ENCODE peak calls at places on chromosomes 3 and 15, in nine cellular contexts. E is right cardiac atrium; B is endothelial cell of umbilical vein; L is effector memory CD4-positive, alpha-beta T cell; C is transverse colon; M is psoas muscle; P is coronary artery; X is breast epithelium; N is ovary. Q is an unnamed sample.

GRCh38 chr3:11145888-11146287 is 8.4 kb upstream of the HRH1 start:
- DNase-seq in N (no peak), M (no peak), E (no peak), P (no peak), X (no peak), L (no peak), B (peak), C (no peak), Q (no peak)

GRCh38 chr3:149352556-149352955 is 19.1 kb upstream of the TM4SF18 start:
- DNase-seq in N (peak), B (peak), M (peak), E (peak), C (peak), X (no peak), L (no peak), P (no peak), Q (no peak)

GRCh38 chr3:150545419-150546225 is 674 bp downstream of the SERP1 start:
- DNase-seq in C (peak), E (no peak), X (no peak), N (no peak), L (no peak), M (no peak), B (peak), P (no peak), Q (peak)

GRCh38 chr15:77696006-77696631 is 63.4 kb upstream of the LINGO1 start:
- DNase-seq in C (no peak), B (no peak), M (no peak), X (no peak), L (no peak), E (no peak), P (no peak), N (no peak), Q (no peak)

GRCh38 chr15:84736375-84736774 is 12.0 kb upstream of the ZNF592 start:
- DNase-seq in M (no peak), P (no peak), C (peak), B (no peak), E (no peak), X (no peak), N (no peak), L (peak), Q (no peak)

GRCh38 chr15:29045717-29046116 is 159.9 kb downstream of the APBA2 start:
- DNase-seq in N (no peak), E (no peak), P (no peak), X (no peak), B (no peak), L (no peak), M (no peak), C (no peak), Q (no peak)

GRCh38 chr15:78060232-78060631 is 17.3 kb downstream of the TBC1D2B start:
- DNase-seq in B (no peak), E (no peak), C (no peak), P (no peak), L (no peak), X (no peak), N (no peak), M (no peak), Q (no peak)

GRCh38 chr15:101327147-101327740 is 32.2 kb upstream of the SNRPA1 start:
- DNase-seq in E (no peak), B (no peak), P (no peak), X (no peak), N (no peak), M (no peak), C (no peak), L (no peak), Q (no peak)

GRCh38 chr15:100333236-100333635 is 8.5 kb downstream of the ADAMTS17 start:
- DNase-seq in P (peak), X (no peak), L (no peak), E (no peak), C (no peak), B (no peak), M (no peak), N (no peak), Q (no peak)

GRCh38 chr3:169772530-169772950 is 656 bp upstream of the MYNN start:
- DNase-seq in X (peak), E (peak), B (peak), C (peak), P (no peak), M (peak), N (peak), L (no peak), Q (peak)

GRCh38 chr3:132414841-132415240 is 2.5 kb upstream of the DNAJC13 start:
- DNase-seq in B (no peak), E (no peak), L (no peak), C (no peak), P (no peak), N (no peak), M (no peak), X (no peak), Q (no peak)

GRCh38 chr3:85161544-85161943 is 202.8 kb downstream of the CADM2 start:
- DNase-seq in E (no peak), N (no peak), X (no peak), M (no peak), C (peak), P (no peak), B (no peak), L (no peak), Q (no peak)

GRCh38 chr3:135103913-135104312 is 308.9 kb downstream of the EPHB1 start:
- DNase-seq in M (no peak), E (no peak), C (no peak), P (no peak), N (no peak), B (no peak), L (no peak), X (no peak), Q (no peak)

GRCh38 chr15:68678746-68679145 is 100.0 kb downstream of the CORO2B start:
- DNase-seq in N (no peak), M (no peak), C (no peak), E (no peak), L (no peak), P (peak), X (no peak), B (no peak), Q (no peak)

GRCh38 chr3:11172136-11172670 is 17.9 kb downstream of the HRH1 start:
- DNase-seq in L (no peak), M (no peak), P (no peak), B (no peak), N (peak), E (no peak), C (no peak), X (no peak), Q (no peak)

DNA sequence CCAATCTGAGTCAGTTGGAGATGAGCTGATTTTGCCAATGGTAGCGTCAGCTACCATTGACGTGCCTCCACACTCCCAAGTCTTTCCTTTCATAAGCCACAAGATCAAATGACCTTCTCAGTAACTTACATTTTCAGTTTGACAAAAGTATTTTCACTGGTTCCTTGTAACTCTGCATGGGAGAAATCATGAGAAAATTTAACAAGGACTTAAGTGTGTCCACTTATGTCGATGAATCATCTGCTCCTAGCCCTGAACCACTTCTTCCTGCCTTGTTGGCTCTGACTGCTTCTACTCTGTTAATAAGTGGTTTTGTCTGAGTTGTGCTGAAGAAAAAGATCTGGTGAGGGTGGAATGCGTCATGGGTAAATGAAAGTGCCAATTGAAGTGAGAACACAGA is 101.2 kb downstream of the NFKBIZ start:
- DNase-seq in C (no peak), X (no peak), N (no peak), B (peak), M (no peak), E (no peak), L (no peak), P (no peak), Q (no peak)
- H3K27ac ChIP-seq in C (no peak), X (peak), N (no peak), B (no peak), M (no peak), E (peak), L (no peak), P (peak), Q (no peak)

GRCh38 chr3:20405731-20406130 is 219.7 kb upstream of the SGO1 start:
- DNase-seq in P (no peak), L (no peak), X (no peak), N (no peak), M (no peak), B (no peak), E (no peak), C (no peak), Q (no peak)
- H3K27ac ChIP-seq in P (no peak), L (no peak), X (no peak), N (no peak), M (no peak), B (no peak), E (no peak), C (no peak), Q (no peak)

DNA sequence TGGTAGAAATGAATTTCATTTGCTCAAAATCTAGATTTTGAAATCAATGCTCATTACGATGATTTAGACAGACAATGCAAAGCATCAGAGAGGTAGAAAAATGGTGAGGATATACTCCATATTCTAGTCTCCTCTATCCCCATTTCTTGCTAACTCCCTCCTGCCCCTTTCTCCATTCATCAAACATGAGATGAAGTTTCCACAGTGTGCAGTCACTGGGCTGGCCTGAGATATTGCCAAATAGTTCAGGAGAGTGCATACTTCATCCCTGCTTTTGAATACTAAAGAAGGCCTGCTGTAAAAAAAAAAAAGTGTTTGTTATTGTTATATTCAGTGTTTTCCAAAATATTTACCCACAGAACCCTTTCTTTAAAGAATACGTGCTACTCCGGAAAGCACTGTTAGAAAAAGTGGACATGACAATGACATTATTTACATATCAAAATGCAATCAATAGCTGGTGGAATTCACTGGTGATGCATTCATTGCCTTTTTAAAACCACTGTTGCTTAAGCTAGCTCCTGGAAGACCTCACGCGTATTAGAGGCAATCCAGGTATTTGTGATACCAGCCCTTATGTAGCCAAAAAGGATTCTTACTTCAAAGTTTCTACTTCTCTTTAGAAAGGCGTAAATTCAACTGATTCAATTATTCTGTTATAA is 247.6 kb upstream of the SOX2 start:
- DNase-seq in N (no peak), E (no peak), C (no peak), P (no peak), X (no peak), L (no peak), M (no peak), B (no peak), Q (no peak)
- H3K27ac ChIP-seq in N (no peak), E (no peak), C (no peak), P (no peak), X (no peak), L (no peak), M (no peak), B (no peak), Q (peak)

GRCh38 chr3:62601238-62601856 is 228.0 kb upstream of the FEZF2 start:
- DNase-seq in N (no peak), P (no peak), L (no peak), C (no peak), X (no peak), M (no peak), B (peak), E (no peak), Q (no peak)

GRCh38 chr3:62602987-62603386 is 229.6 kb upstream of the FEZF2 start:
- DNase-seq in N (no peak), X (no peak), C (no peak), E (no peak), L (no peak), B (peak), P (no peak), M (no peak), Q (no peak)

GRCh38 chr3:62597481-62597880 is 224.1 kb upstream of the FEZF2 start:
- DNase-seq in P (no peak), L (no peak), E (no peak), C (no peak), N (no peak), X (no peak), M (no peak), B (no peak), Q (no peak)

GRCh38 chr3:62604301-62604700 is 231.0 kb upstream of the FEZF2 start:
- DNase-seq in P (no peak), L (no peak), B (peak), M (no peak), C (no peak), X (no peak), E (no peak), N (no peak), Q (no peak)

GRCh38 chr3:62600033-62600432 is 226.7 kb upstream of the FEZF2 start:
- DNase-seq in E (no peak), N (no peak), C (no peak), L (no peak), P (no peak), X (no peak), B (no peak), M (no peak), Q (no peak)
- H3K27ac ChIP-seq in E (no peak), N (no peak), C (no peak), L (no peak), P (no peak), X (no peak), B (no peak), M (no peak), Q (no peak)

Q was measured in substantia nigra.